ENCODE peak calls at places on chromosomes 11 and 22, in five cellular contexts. K is NCI-H1436 treated with DMSO at 0.1 percent for 48 hours; F is stimulated activated CD4-positive, alpha-beta T cell treated with anti-CD3 and anti-CD28 coated beads, Interleukin-2, amount 100 ng/mL, for 48 hours; C is astrocyte of the hippocampus; M is GOT3. I is an unnamed sample.

GRCh38 chr22:20979940-20980453 is 2.1 kb upstream of the LZTR1 start:
- DNase-seq in K (no peak), F (no peak), C (no peak), M (no peak), I (no peak)

GRCh38 chr11:73576226-73576625 is 21.7 kb downstream of the FAM168A start:
- DNase-seq in K (no peak), F (no peak), C (no peak), M (no peak), I (no peak)

GRCh38 chr11:64598106-64598796 is 7.2 kb downstream of the SLC22A12 start:
- DNase-seq in K (no peak), F (no peak), C (no peak), M (no peak), I (peak; percentile 15)

GRCh38 chr11:77073328-77074001 is 6.7 kb downstream of the CAPN5 start:
- DNase-seq in K (no peak), F (no peak), C (peak; percentile 88), M (peak; percentile 26), I (peak; percentile 85)

GRCh38 chr11:11758603-11759196 is 83.1 kb upstream of the USP47 start:
- DNase-seq in K (no peak), F (no peak), C (no peak), M (no peak), I (no peak)

GRCh38 chr22:31148953-31149627 is 8.8 kb upstream of the PLA2G3 start:
- DNase-seq in K (peak; percentile 30), F (peak; percentile 23), C (peak; percentile 84), M (no peak), I (peak; percentile 82)

GRCh38 chr22:25094579-25094978 is 105.1 kb upstream of the CRYBB3 start:
- DNase-seq in K (no peak), F (no peak), C (no peak), M (no peak), I (no peak)

GRCh38 chr11:4926607-4927006 is 2.5 kb upstream of the OR51G1 start:
- DNase-seq in K (no peak), F (no peak), C (no peak), M (no peak), I (no peak)

GRCh38 chr11:45332486-45332934 is 46.4 kb upstream of the SYT13 start:
- DNase-seq in K (no peak), F (peak; percentile 29), C (peak; percentile 62), M (no peak), I (no peak)

GRCh38 chr22:42134033-42135020 is 3.7 kb upstream of the CYP2D6 start:
- DNase-seq in K (no peak), F (no peak), C (no peak), M (no peak), I (no peak)

GRCh38 chr22:20186871-20187546 is 36.2 kb upstream of the CCDC188 start:
- DNase-seq in K (no peak), F (no peak), C (no peak), M (no peak), I (no peak)

GRCh38 chr11:12556788-12557384 is 117.3 kb upstream of the TEAD1 start:
- DNase-seq in K (no peak), F (no peak), C (peak; percentile 98), M (no peak), I (peak; percentile 84)

GRCh38 chr11:86755196-86755595 is 45.1 kb upstream of the PRSS23 start:
- DNase-seq in K (no peak), F (no peak), C (no peak), M (no peak), I (no peak)

GRCh38 chr11:76768091-76769047 is 14.8 kb upstream of the TSKU start:
- DNase-seq in K (no peak), F (no peak), C (peak; percentile 44), M (no peak), I (peak; percentile 59)

GRCh38 chr11:2898366-2899079 is 12.9 kb upstream of the CDKN1C start:
- DNase-seq in K (no peak), F (peak; percentile 43), C (peak; percentile 83), M (no peak), I (peak; percentile 76)

GRCh38 chr11:32006799-32007388 is 84.0 kb upstream of the RCN1 start:
- DNase-seq in K (no peak), F (no peak), C (peak; percentile 76), M (no peak), I (no peak)

GRCh38 chr11:60165946-60166345 is 16.9 kb downstream of the MS4A6A start:
- DNase-seq in K (no peak), F (no peak), C (no peak), M (no peak), I (no peak)

GRCh38 chr22:37063436-37064420 is 12.2 kb downstream of the KCTD17 start:
- DNase-seq in K (peak; percentile 28), F (no peak), C (no peak), M (no peak), I (no peak)

GRCh38 chr11:107224836-107225235 is 206.6 kb upstream of the GUCY1A2 start:
- DNase-seq in K (no peak), F (no peak), C (peak; percentile 72), M (no peak), I (no peak)

GRCh38 chr11:58963551-58964075 is 24.3 kb downstream of the GLYATL1 start:
- DNase-seq in K (no peak), F (no peak), C (peak; percentile 49), M (no peak), I (peak; percentile 20)

GRCh38 chr22:22458896-22459588 is 49.5 kb downstream of the ZNF280B start:
- DNase-seq in K (no peak), F (no peak), C (no peak), M (no peak), I (no peak)

GRCh38 chr11:127474735-127475134 is 474.2 kb upstream of the KIRREL3 start:
- DNase-seq in K (no peak), F (no peak), C (no peak), M (no peak), I (no peak)

GRCh38 chr11:6402561-6402981 is 12.3 kb downstream of the SMPD1 start:
- DNase-seq in K (no peak), F (peak; percentile 50), C (no peak), M (no peak), I (no peak)

GRCh38 chr11:120931057-120931779 is 92.7 kb upstream of the TBCEL start:
- DNase-seq in K (no peak), F (no peak), C (no peak), M (no peak), I (no peak)